ENCODE peak calls at places on chromosome 13, in seven cellular contexts. W is EH, E is HEK293T, H is NCI-H748 treated with DMSO at 0.1 percent for 48 hours, J is fibroblast of lung, T is NCI-H1436, R is Calu3. N is an unnamed sample.

GRCh38 chr13:99422556-99423220 is 78.6 kb upstream of the TM9SF2 start:
- DNase-seq in J (no peak), R (no peak), H (no peak), T (no peak), W (no peak), E (no peak), N (no peak)

GRCh38 chr13:80039000-80039399 is 301.9 kb downstream of the SPRY2 start:
- DNase-seq in R (no peak), H (no peak), E (no peak), T (no peak), W (no peak), J (no peak), N (no peak)

GRCh38 chr13:37868691-37869505 is 674 bp downstream of the TRPC4 start:
- DNase-seq in W (peak; percentile 78), T (no peak), E (no peak), J (peak; percentile 58), R (no peak), H (peak; percentile 5), N (peak; percentile 44)

GRCh38 chr13:31038834-31039552 is 106.5 kb downstream of the TEX26 start:
- DNase-seq in R (no peak), E (no peak), J (peak; percentile 96), W (peak; percentile 47), H (no peak), T (no peak), N (peak; percentile 82)

GRCh38 chr13:30618186-30618937 is 642 bp downstream of the USPL1 start:
- DNase-seq in W (peak; percentile 20), H (no peak), E (peak; percentile 14), T (no peak), J (peak; percentile 14), R (peak; percentile 3), N (peak; percentile 17)

GRCh38 chr13:40043759-40044158 is 388.3 kb downstream of the COG6 start:
- DNase-seq in E (no peak), J (no peak), W (no peak), H (no peak), R (no peak), T (no peak), N (no peak)

GRCh38 chr13:84896128-84896527 is 903.1 kb downstream of the SLITRK6 start:
- DNase-seq in T (peak; percentile 15), J (peak; percentile 34), R (peak; percentile 6), W (peak; percentile 59), H (peak; percentile 61), E (peak; percentile 50), N (peak; percentile 45)

GRCh38 chr13:46553886-46554855 is 1.2 kb downstream of the LRCH1 start:
- DNase-seq in T (no peak), R (peak; percentile 66), H (peak; percentile 32), J (peak; percentile 89), E (peak; percentile 50), W (peak; percentile 92), N (peak; percentile 74)

GRCh38 chr13:100506154-100506553 is 82.4 kb downstream of the GGACT start:
- DNase-seq in E (no peak), J (no peak), H (no peak), W (no peak), R (no peak), T (no peak), N (no peak)

GRCh38 chr13:101242720-101243119 is 173.6 kb downstream of the NALCN start:
- DNase-seq in R (no peak), H (no peak), E (no peak), J (peak; percentile 30), T (no peak), W (no peak), N (no peak)

GRCh38 chr13:57629821-57630235 is 1.7 kb upstream of the PCDH17 start:
- DNase-seq in T (peak; percentile 92), J (peak; percentile 93), R (no peak), E (peak; percentile 89), W (peak; percentile 58), H (peak; percentile 97), N (no peak)

GRCh38 chr13:114032121-114032799 is 58.4 kb upstream of the C13orf46 start:
- DNase-seq in W (peak; percentile 78), E (no peak), J (peak; percentile 78), T (no peak), R (no peak), H (no peak), N (peak; percentile 76)

GRCh38 chr13:101569807-101570206 is 117.3 kb downstream of the ITGBL1 start:
- DNase-seq in H (no peak), R (no peak), W (no peak), J (no peak), E (no peak), T (no peak), N (no peak)

GRCh38 chr13:40494513-40494912 is 171.9 kb downstream of the FOXO1 start:
- DNase-seq in J (peak; percentile 37), H (no peak), T (no peak), W (peak; percentile 19), R (no peak), E (no peak), N (no peak)

GRCh38 chr13:109144693-109145437 is 515.5 kb downstream of the MYO16 start:
- DNase-seq in W (no peak), E (no peak), H (no peak), R (no peak), T (no peak), J (no peak), N (no peak)

GRCh38 chr13:66859078-66859477 is 371.1 kb downstream of the PCDH9 start:
- DNase-seq in J (no peak), W (no peak), R (no peak), H (no peak), E (no peak), T (no peak), N (no peak)

GRCh38 chr13:75762066-75762937 is 126.2 kb downstream of the LMO7 start:
- DNase-seq in J (no peak), T (no peak), R (no peak), E (no peak), W (no peak), H (no peak), N (no peak)

N was measured in LHCN-M2.